ENCODE peak calls at places on chromosome 14, in nine cellular contexts. One of them, this sample, is unnamed.
A peak's percentile ranks its signal among the peaks of the same experiment; 100 is the strongest.

GRCh38 chr14:91482278-91483023 is 27.7 kb downstream of the PPP4R3A start:
- DNase-seq in pancreas: no peak
- DNase-seq in adrenal gland: no peak
- DNase-seq in H1: no peak
- DNase-seq in left ventricle myocardium inferior: no peak
- DNase-seq in tibial nerve: no peak
- DNase-seq in kidney: no peak
- DNase-seq in colonic mucosa: no peak
- DNase-seq in mucosa of descending colon: no peak
- DNase-seq in this sample: no peak

GRCh38 chr14:32590157-32590556 is 261.1 kb downstream of the AKAP6 start:
- DNase-seq in pancreas: no peak
- DNase-seq in adrenal gland: no peak
- DNase-seq in H1: no peak
- DNase-seq in left ventricle myocardium inferior: no peak
- DNase-seq in tibial nerve: no peak
- DNase-seq in kidney: no peak
- DNase-seq in colonic mucosa: no peak
- DNase-seq in mucosa of descending colon: no peak
- DNase-seq in this sample: no peak

GRCh38 chr14:70707138-70708038 is 65.7 kb downstream of the TTC9 start:
- DNase-seq in pancreas: no peak
- DNase-seq in adrenal gland: peak; percentile 74
- DNase-seq in H1: no peak
- DNase-seq in left ventricle myocardium inferior: no peak
- DNase-seq in tibial nerve: no peak
- DNase-seq in kidney: peak; percentile 70
- DNase-seq in colonic mucosa: no peak
- DNase-seq in mucosa of descending colon: no peak
- DNase-seq in this sample: peak; percentile 52

GRCh38 chr14:63594455-63595372 is 47.0 kb downstream of the WDR89 start:
- DNase-seq in pancreas: peak; percentile 51
- DNase-seq in adrenal gland: no peak
- DNase-seq in H1: no peak
- DNase-seq in left ventricle myocardium inferior: no peak
- DNase-seq in tibial nerve: no peak
- DNase-seq in kidney: no peak
- DNase-seq in colonic mucosa: no peak
- DNase-seq in mucosa of descending colon: no peak
- DNase-seq in this sample: peak; percentile 75

GRCh38 chr14:82387699-82388098 is 854.0 kb upstream of the SEL1L start:
- DNase-seq in pancreas: no peak
- DNase-seq in adrenal gland: no peak
- DNase-seq in H1: no peak
- DNase-seq in left ventricle myocardium inferior: no peak
- DNase-seq in tibial nerve: no peak
- DNase-seq in kidney: no peak
- DNase-seq in colonic mucosa: no peak
- DNase-seq in mucosa of descending colon: no peak
- DNase-seq in this sample: no peak

GRCh38 chr14:60348211-60348610 is 99.2 kb downstream of the PPM1A start:
- DNase-seq in pancreas: no peak
- DNase-seq in adrenal gland: no peak
- DNase-seq in H1: no peak
- DNase-seq in left ventricle myocardium inferior: no peak
- DNase-seq in tibial nerve: no peak
- DNase-seq in kidney: no peak
- DNase-seq in colonic mucosa: no peak
- DNase-seq in mucosa of descending colon: no peak
- DNase-seq in this sample: no peak

GRCh38 chr14:45728448-45729225 is 475.6 kb upstream of the MIS18BP1 start:
- DNase-seq in pancreas: no peak
- DNase-seq in adrenal gland: no peak
- DNase-seq in H1: no peak
- DNase-seq in left ventricle myocardium inferior: no peak
- DNase-seq in tibial nerve: no peak
- DNase-seq in kidney: no peak
- DNase-seq in colonic mucosa: no peak
- DNase-seq in mucosa of descending colon: no peak
- DNase-seq in this sample: no peak

GRCh38 chr14:51188566-51189185 is 51.4 kb upstream of the TMX1 start:
- DNase-seq in pancreas: no peak
- DNase-seq in adrenal gland: no peak
- DNase-seq in H1: no peak
- DNase-seq in left ventricle myocardium inferior: no peak
- DNase-seq in tibial nerve: no peak
- DNase-seq in kidney: no peak
- DNase-seq in colonic mucosa: no peak
- DNase-seq in mucosa of descending colon: no peak
- DNase-seq in this sample: no peak

GRCh38 chr14:99258341-99258781 is 13.6 kb downstream of the BCL11B start:
- DNase-seq in pancreas: no peak
- DNase-seq in adrenal gland: no peak
- DNase-seq in H1: no peak
- DNase-seq in left ventricle myocardium inferior: no peak
- DNase-seq in tibial nerve: no peak
- DNase-seq in kidney: no peak
- DNase-seq in colonic mucosa: no peak
- DNase-seq in mucosa of descending colon: no peak
- DNase-seq in this sample: no peak

GRCh38 chr14:99257673-99258221 is 14.2 kb downstream of the BCL11B start:
- DNase-seq in pancreas: no peak
- DNase-seq in adrenal gland: no peak
- DNase-seq in H1: no peak
- DNase-seq in left ventricle myocardium inferior: no peak
- DNase-seq in tibial nerve: no peak
- DNase-seq in kidney: no peak
- DNase-seq in colonic mucosa: no peak
- DNase-seq in mucosa of descending colon: peak; percentile 17
- DNase-seq in this sample: peak; percentile 41

GRCh38 chr14:99255621-99256482 is 16.1 kb downstream of the BCL11B start:
- DNase-seq in pancreas: no peak
- DNase-seq in adrenal gland: no peak
- DNase-seq in H1: no peak
- DNase-seq in left ventricle myocardium inferior: no peak
- DNase-seq in tibial nerve: no peak
- DNase-seq in kidney: no peak
- DNase-seq in colonic mucosa: no peak
- DNase-seq in mucosa of descending colon: peak; percentile 22
- DNase-seq in this sample: no peak

GRCh38 chr14:99257122-99257672 is 14.8 kb downstream of the BCL11B start:
- DNase-seq in pancreas: no peak
- DNase-seq in adrenal gland: no peak
- DNase-seq in H1: no peak
- DNase-seq in left ventricle myocardium inferior: no peak
- DNase-seq in tibial nerve: no peak
- DNase-seq in kidney: no peak
- DNase-seq in colonic mucosa: no peak
- DNase-seq in mucosa of descending colon: peak; percentile 20
- DNase-seq in this sample: peak; percentile 58

DNA sequence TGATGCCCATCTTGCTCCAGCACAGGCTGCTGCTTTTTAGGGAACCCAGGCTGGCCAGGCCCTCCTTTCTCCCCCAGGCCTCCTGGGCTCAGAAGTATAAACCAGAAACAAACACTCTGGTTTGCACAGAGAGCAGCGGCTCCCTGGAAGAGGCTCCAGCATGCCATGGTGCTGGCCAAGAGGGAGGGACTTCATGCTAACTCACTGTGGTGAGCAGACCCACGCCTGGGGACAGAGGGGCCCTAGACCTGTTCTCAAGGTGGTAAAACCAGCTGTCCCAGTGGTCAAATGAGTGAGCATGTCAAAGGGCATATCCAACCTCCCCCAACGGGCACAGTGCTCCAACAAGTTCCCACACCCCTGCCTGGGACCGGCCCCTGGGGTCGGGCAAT is 15.5 kb downstream of the BCL11B start:
- DNase-seq in pancreas: no peak
- DNase-seq in adrenal gland: no peak
- DNase-seq in H1: no peak
- DNase-seq in left ventricle myocardium inferior: no peak
- DNase-seq in tibial nerve: no peak
- DNase-seq in kidney: no peak
- DNase-seq in colonic mucosa: no peak
- DNase-seq in mucosa of descending colon: no peak
- DNase-seq in this sample: no peak
- H3K4me3 ChIP-seq in pancreas: no peak overlapping the region
- H3K4me3 ChIP-seq in adrenal gland: no peak overlapping the region
- H3K4me3 ChIP-seq in H1: no peak overlapping the region
- H3K4me3 ChIP-seq in left ventricle myocardium inferior: no peak overlapping the region
- H3K4me3 ChIP-seq in tibial nerve: no peak overlapping the region
- H3K4me3 ChIP-seq in kidney: no peak overlapping the region
- H3K4me3 ChIP-seq in colonic mucosa: no peak overlapping the region
- H3K4me3 ChIP-seq in mucosa of descending colon: no peak overlapping the region
- H3K4me3 ChIP-seq in this sample: no peak overlapping the region

GRCh38 chr14:97707603-97708002 is 910.4 kb downstream of the VRK1 start:
- DNase-seq in pancreas: no peak
- DNase-seq in adrenal gland: no peak
- DNase-seq in H1: no peak
- DNase-seq in left ventricle myocardium inferior: no peak
- DNase-seq in tibial nerve: no peak
- DNase-seq in kidney: no peak
- DNase-seq in colonic mucosa: no peak
- DNase-seq in mucosa of descending colon: no peak
- DNase-seq in this sample: no peak

GRCh38 chr14:97709552-97709951 is 912.4 kb downstream of the VRK1 start:
- DNase-seq in pancreas: no peak
- DNase-seq in adrenal gland: no peak
- DNase-seq in H1: no peak
- DNase-seq in left ventricle myocardium inferior: no peak
- DNase-seq in tibial nerve: no peak
- DNase-seq in kidney: no peak
- DNase-seq in colonic mucosa: no peak
- DNase-seq in mucosa of descending colon: no peak
- DNase-seq in this sample: no peak

GRCh38 chr14:97710726-97711125 is 913.5 kb downstream of the VRK1 start:
- DNase-seq in pancreas: no peak
- DNase-seq in adrenal gland: no peak
- DNase-seq in H1: no peak
- DNase-seq in left ventricle myocardium inferior: no peak
- DNase-seq in tibial nerve: no peak
- DNase-seq in kidney: no peak
- DNase-seq in colonic mucosa: no peak
- DNase-seq in mucosa of descending colon: no peak
- DNase-seq in this sample: no peak

GRCh38 chr14:97712471-97712870 is 915.3 kb downstream of the VRK1 start:
- DNase-seq in pancreas: no peak
- DNase-seq in adrenal gland: no peak
- DNase-seq in H1: no peak
- DNase-seq in left ventricle myocardium inferior: no peak
- DNase-seq in tibial nerve: no peak
- DNase-seq in kidney: no peak
- DNase-seq in colonic mucosa: no peak
- DNase-seq in mucosa of descending colon: no peak
- DNase-seq in this sample: no peak

DNA sequence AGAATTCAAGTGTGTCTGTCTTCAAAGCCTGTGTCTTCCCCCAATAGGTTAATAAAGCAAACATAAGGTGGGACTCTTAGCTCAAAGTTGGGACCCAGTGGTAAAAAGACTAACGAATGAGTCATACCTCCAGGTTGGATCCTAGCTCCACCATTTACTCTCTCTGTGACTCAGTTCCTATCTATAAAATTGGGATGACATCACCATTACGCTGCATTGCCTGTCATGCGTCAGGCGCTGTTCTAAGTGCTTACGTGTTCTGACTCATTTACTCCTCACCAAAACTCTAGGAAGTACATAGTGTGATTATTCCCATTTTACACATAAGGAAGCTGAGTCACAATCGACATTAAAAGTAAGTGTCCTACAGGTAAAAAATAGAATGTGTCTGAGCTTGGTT is 915.8 kb downstream of the VRK1 start:
- DNase-seq in pancreas: no peak
- DNase-seq in adrenal gland: no peak
- DNase-seq in H1: no peak
- DNase-seq in left ventricle myocardium inferior: no peak
- DNase-seq in tibial nerve: no peak
- DNase-seq in kidney: no peak
- DNase-seq in colonic mucosa: no peak
- DNase-seq in mucosa of descending colon: no peak
- DNase-seq in this sample: no peak
- TF ChIP-seq CTCF in pancreas: no peak
- TF ChIP-seq CTCF in adrenal gland: no peak
- TF ChIP-seq CTCF in H1: no peak
- TF ChIP-seq CTCF in left ventricle myocardium inferior: no peak
- TF ChIP-seq CTCF in tibial nerve: no peak
- TF ChIP-seq CTCF in kidney: no peak
- TF ChIP-seq CTCF in colonic mucosa: no peak
- TF ChIP-seq CTCF in mucosa of descending colon: no peak
- TF ChIP-seq CTCF in this sample: no peak

GRCh38 chr14:55128386-55129085 is 516 bp upstream of the LGALS3 start:
- DNase-seq in pancreas: no peak
- DNase-seq in adrenal gland: no peak
- DNase-seq in H1: no peak
- DNase-seq in left ventricle myocardium inferior: no peak
- DNase-seq in tibial nerve: no peak
- DNase-seq in kidney: no peak
- DNase-seq in colonic mucosa: peak; percentile 26
- DNase-seq in mucosa of descending colon: no peak
- DNase-seq in this sample: no peak

GRCh38 chr14:55127491-55127951 is 1.5 kb upstream of the LGALS3 start:
- DNase-seq in pancreas: no peak
- DNase-seq in adrenal gland: no peak
- DNase-seq in H1: no peak
- DNase-seq in left ventricle myocardium inferior: no peak
- DNase-seq in tibial nerve: no peak
- DNase-seq in kidney: no peak
- DNase-seq in colonic mucosa: peak; percentile 67
- DNase-seq in mucosa of descending colon: no peak
- DNase-seq in this sample: no peak

GRCh38 chr14:55129086-55129427 is at the start of gene LGALS3:
- DNase-seq in pancreas: peak; percentile 85
- DNase-seq in adrenal gland: peak; percentile 58
- DNase-seq in H1: no peak
- DNase-seq in left ventricle myocardium inferior: peak; percentile 84
- DNase-seq in tibial nerve: peak; percentile 61
- DNase-seq in kidney: peak; percentile 92
- DNase-seq in colonic mucosa: peak; percentile 88
- DNase-seq in mucosa of descending colon: peak; percentile 91
- DNase-seq in this sample: peak; percentile 97

GRCh38 chr14:55130194-55130550 is 1.1 kb downstream of the LGALS3 start:
- DNase-seq in pancreas: no peak
- DNase-seq in adrenal gland: no peak
- DNase-seq in H1: no peak
- DNase-seq in left ventricle myocardium inferior: no peak
- DNase-seq in tibial nerve: no peak
- DNase-seq in kidney: no peak
- DNase-seq in colonic mucosa: no peak
- DNase-seq in mucosa of descending colon: no peak
- DNase-seq in this sample: no peak

DNA sequence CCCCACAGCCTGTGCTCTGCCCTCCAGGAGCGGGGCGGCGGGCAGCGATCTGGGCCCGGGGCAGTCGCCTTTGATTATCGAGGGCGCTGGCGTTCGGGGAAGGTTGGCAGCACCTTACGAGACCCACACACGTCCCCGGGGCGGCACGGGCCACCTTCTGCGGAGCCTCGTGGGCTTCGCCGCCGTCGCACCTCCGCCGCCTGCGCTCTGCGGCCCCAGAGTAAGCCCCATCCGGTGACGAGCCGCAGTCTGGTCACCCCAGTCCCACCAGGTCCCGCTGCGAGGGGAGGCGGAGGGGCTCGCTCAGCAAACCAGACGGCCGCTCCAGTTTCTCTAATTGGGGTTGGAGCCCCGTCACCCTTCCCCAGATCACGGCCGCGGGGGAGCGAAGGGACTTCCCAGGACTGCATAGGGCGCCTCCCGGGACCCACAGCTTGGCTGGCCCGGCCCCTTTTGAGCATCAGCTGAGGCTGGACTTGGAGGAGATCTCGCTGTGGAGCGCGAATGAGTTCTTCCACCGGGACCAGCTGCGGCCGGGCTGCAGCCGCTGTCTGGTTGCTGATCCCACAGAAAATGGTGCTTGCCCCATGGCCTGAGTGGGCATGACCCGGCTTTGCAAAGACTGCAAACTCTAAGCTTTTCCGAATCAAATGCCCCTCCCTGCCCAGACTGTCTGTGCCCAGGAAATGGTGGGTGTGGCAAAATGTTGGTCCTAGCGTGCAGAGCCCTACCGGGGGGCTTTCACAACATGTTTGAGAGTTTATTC is 559 bp downstream of the LGALS3 start:
- DNase-seq in pancreas: peak; percentile 84
- DNase-seq in adrenal gland: peak; percentile 70
- DNase-seq in H1: peak; percentile 78
- DNase-seq in left ventricle myocardium inferior: peak; percentile 75
- DNase-seq in tibial nerve: peak; percentile 67
- DNase-seq in kidney: peak; percentile 91
- DNase-seq in colonic mucosa: peak; percentile 67
- DNase-seq in mucosa of descending colon: peak; percentile 76
- DNase-seq in this sample: peak; percentile 80
- H3K4me1 ChIP-seq in pancreas: no peaks in the 10 kb centered on the region
- H3K4me1 ChIP-seq in adrenal gland: peaks cover 3% of the 10 kb centered on the region
- H3K4me1 ChIP-seq in H1: no peaks in the 10 kb centered on the region
- H3K4me1 ChIP-seq in left ventricle myocardium inferior: peaks cover 96% of the 10 kb centered on the region
- H3K4me1 ChIP-seq in tibial nerve: no peaks in the 10 kb centered on the region
- H3K4me1 ChIP-seq in kidney: peaks cover 10% of the 10 kb centered on the region
- H3K4me1 ChIP-seq in colonic mucosa: peaks cover 23% of the 10 kb centered on the region
- H3K4me1 ChIP-seq in mucosa of descending colon: peaks cover 46% of the 10 kb centered on the region
- H3K4me1 ChIP-seq in this sample: peaks cover 27% of the 10 kb centered on the region

DNA sequence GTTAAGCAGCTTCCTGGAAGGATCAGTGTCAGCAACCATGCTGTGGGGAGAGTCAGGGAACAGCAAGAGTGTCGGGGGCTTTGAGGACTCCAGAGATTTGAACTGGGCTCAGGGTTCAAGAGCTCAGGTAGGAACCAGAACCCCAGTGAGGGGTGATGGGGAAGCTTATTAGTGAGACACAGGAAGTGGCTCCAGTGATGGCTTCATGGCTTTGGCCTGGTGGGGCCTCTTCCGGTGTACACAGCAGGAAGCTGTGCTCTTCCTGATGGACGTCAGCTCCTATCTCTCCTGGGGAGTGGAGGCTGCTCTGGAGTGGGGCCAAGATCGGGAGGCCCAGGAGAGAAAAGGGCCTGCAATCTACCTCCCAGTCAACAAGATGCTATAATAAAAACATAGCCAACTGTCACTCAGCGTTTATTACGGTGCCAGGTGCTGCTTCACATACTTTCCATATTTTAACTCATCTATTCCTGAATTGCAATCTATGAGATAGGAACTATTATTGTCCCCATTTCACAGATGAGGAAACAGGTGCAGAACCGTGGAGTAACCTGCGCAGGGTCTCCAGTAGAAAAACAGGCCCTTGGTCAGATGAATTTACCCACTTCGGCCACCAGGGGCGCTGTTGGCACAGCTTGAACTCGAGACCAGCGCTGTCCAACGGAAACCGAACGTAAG is 63.7 kb upstream of the DLK1 start:
- DNase-seq in pancreas: peak; percentile 68
- DNase-seq in adrenal gland: peak; percentile 86
- DNase-seq in H1: peak; percentile 84
- DNase-seq in left ventricle myocardium inferior: peak; percentile 59
- DNase-seq in tibial nerve: peak; percentile 60
- DNase-seq in kidney: no peak
- DNase-seq in colonic mucosa: peak; percentile 80
- DNase-seq in mucosa of descending colon: peak; percentile 81
- DNase-seq in this sample: no peak
- H3K4me3 ChIP-seq in pancreas: no peak overlapping the region
- H3K4me3 ChIP-seq in adrenal gland: no peak overlapping the region
- H3K4me3 ChIP-seq in H1: no peak overlapping the region
- H3K4me3 ChIP-seq in left ventricle myocardium inferior: no peak overlapping the region
- H3K4me3 ChIP-seq in tibial nerve: no peak overlapping the region
- H3K4me3 ChIP-seq in kidney: no peak overlapping the region
- H3K4me3 ChIP-seq in colonic mucosa: no peak overlapping the region
- H3K4me3 ChIP-seq in mucosa of descending colon: no peak overlapping the region
- H3K4me3 ChIP-seq in this sample: no peak overlapping the region